ENCODE peak calls at places on chromosomes 1 and 21, in eight cellular contexts. S, N, M, E, F, A, Z and W are unnamed samples.

GRCh38 chr1:51543877-51544276 is 24.8 kb upstream of the EPS15 start:
- DNase-seq in E (no peak), Z (no peak), S (no peak), A (no peak), N (no peak), F (no peak), M (no peak), W (no peak)

GRCh38 chr21:26041441-26042180 is 129.0 kb downstream of the APP start:
- DNase-seq in M (no peak), N (no peak), S (no peak), E (no peak), Z (no peak), A (no peak), F (no peak), W (no peak)

GRCh38 chr21:33386222-33386784 is 16.9 kb upstream of the IFNGR2 start:
- DNase-seq in M (no peak), F (no peak), Z (no peak), A (no peak), E (peak; percentile 35), S (peak; percentile 32), N (no peak), W (no peak)

GRCh38 chr1:239368436-239369109 is 17.8 kb upstream of the CHRM3 start:
- DNase-seq in N (no peak), E (no peak), Z (no peak), A (peak; percentile 46), F (no peak), S (no peak), M (no peak), W (no peak)

GRCh38 chr1:42684139-42684538 is 1.9 kb downstream of the YBX1 start:
- DNase-seq in A (no peak), S (peak; percentile 31), F (no peak), E (peak; percentile 63), Z (no peak), M (no peak), N (no peak), W (peak; percentile 32)

GRCh38 chr1:167517535-167518330 is 596 bp downstream of the CD247 start:
- DNase-seq in M (no peak), S (no peak), N (no peak), Z (peak; percentile 87), F (no peak), E (no peak), A (no peak), W (peak; percentile 78)

GRCh38 chr1:246104927-246105326 is 402.2 kb downstream of the SMYD3 start:
- DNase-seq in S (no peak), M (no peak), Z (no peak), A (no peak), E (no peak), F (no peak), N (no peak), W (no peak)

GRCh38 chr1:165025805-165026204 is 330.7 kb downstream of the LMX1A start:
- DNase-seq in F (no peak), A (no peak), N (no peak), Z (no peak), E (no peak), M (no peak), S (no peak), W (no peak)

GRCh38 chr1:15345711-15346355 is 63.9 kb upstream of the EFHD2 start:
- DNase-seq in Z (peak; percentile 67), M (no peak), E (no peak), S (no peak), N (peak; percentile 29), F (no peak), A (no peak), W (peak; percentile 8)

GRCh38 chr1:111204211-111204883 is 3.9 kb upstream of the DENND2D start:
- DNase-seq in A (peak; percentile 35), M (no peak), F (peak; percentile 57), E (no peak), N (no peak), S (peak; percentile 76), Z (peak; percentile 77), W (peak; percentile 69)

GRCh38 chr1:56866656-56867055 is 12.1 kb downstream of the C8A start:
- DNase-seq in A (no peak), F (no peak), E (no peak), Z (no peak), M (peak; percentile 92), N (no peak), S (no peak), W (no peak)

GRCh38 chr1:150567341-150567716 is 12.1 kb downstream of the MCL1 start:
- DNase-seq in M (no peak), E (no peak), Z (peak; percentile 59), N (no peak), S (peak; percentile 64), F (no peak), A (peak; percentile 15), W (no peak)

GRCh38 chr1:206909167-206909882 is 12.1 kb downstream of the IL24 start:
- DNase-seq in Z (peak; percentile 56), A (peak; percentile 80), F (peak; percentile 57), S (no peak), N (peak; percentile 27), M (no peak), E (peak; percentile 66), W (peak; percentile 53)

GRCh38 chr1:26082020-26082350 is 14.6 kb upstream of the TRIM63 start:
- DNase-seq in N (no peak), A (no peak), Z (no peak), F (no peak), E (no peak), M (no peak), S (no peak), W (no peak)

GRCh38 chr1:107965112-107965991 is at the start of gene VAV3:
- DNase-seq in E (peak; percentile 74), Z (peak; percentile 58), F (no peak), S (peak; percentile 81), A (peak; percentile 85), N (peak; percentile 25), M (no peak), W (peak; percentile 57)

GRCh38 chr21:46150073-46150472 is 5.3 kb downstream of the FTCD start:
- DNase-seq in F (peak; percentile 26), Z (no peak), S (no peak), M (no peak), A (no peak), N (peak; percentile 9), E (no peak), W (no peak)

GRCh38 chr1:48870596-48870995 is 93.9 kb upstream of the BEND5 start:
- DNase-seq in E (peak; percentile 18), N (no peak), S (peak; percentile 50), M (no peak), Z (no peak), F (no peak), A (peak; percentile 17), W (no peak)

DNA sequence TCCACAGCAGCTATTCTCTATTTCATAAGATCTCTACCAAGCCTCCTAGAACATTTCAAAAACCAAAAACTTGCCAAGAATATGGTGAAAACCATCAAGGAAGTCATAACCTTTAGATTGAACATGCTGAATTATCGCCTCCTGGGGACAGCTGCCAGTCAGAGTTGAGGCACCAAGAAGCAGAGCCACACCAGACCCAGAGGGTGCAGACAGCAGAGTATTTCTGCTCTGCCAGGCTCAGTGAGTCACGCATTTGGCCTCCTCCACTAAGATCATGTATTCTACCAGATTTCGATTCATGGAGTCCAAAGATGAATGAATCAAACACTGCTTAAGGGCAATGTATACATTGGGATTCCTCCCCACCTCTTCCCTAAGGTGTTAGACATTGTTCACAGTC is 2.1 kb downstream of the F3 start:
- DNase-seq in S (no peak), A (no peak), M (no peak), Z (no peak), F (no peak), E (no peak), N (no peak), W (no peak)
- H3K4me3 ChIP-seq in S (no peak overlapping the region), A (peak overlapping the region; percentile 78), M (peak overlapping the region; percentile 86), Z (no peak overlapping the region), F (peak overlapping the region; percentile 73), E (peak overlapping the region; percentile 87), N (peak overlapping the region; percentile 32), W (no peak overlapping the region)

DNA sequence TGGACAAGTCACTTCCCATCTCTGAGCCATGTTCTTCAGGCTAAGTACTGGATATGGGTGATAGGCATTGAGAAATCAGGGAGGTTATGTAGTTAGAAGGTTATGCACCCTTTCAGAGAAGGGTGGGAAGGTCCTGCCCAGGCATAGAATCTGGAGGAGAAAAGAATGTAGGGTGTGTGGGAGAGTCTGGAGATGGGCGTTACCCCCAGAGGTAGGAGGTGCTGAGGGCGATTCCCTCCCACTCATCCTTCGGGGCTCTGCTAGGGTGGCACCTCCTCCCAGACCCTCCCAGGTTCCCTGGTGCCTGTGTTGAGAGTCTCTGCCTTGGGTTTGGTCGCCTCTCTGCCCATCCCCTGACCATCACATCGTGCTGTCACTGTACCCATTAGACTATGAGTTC is 51.1 kb downstream of the IGSF21 start:
- DNase-seq in M (no peak), F (no peak), A (no peak), E (no peak), Z (no peak), N (no peak), S (no peak), W (no peak)
- H3K4me3 ChIP-seq in M (no peak overlapping the region), F (no peak overlapping the region), A (no peak overlapping the region), E (no peak overlapping the region), Z (no peak overlapping the region), N (no peak overlapping the region), S (no peak overlapping the region), W (no peak overlapping the region)

GRCh38 chr1:62597281-62597680 is at the start of gene ANGPTL3:
- DNase-seq in M (no peak), N (no peak), E (no peak), S (no peak), A (peak; percentile 18), F (no peak), Z (no peak), W (no peak)

GRCh38 chr1:62599044-62599443 is 1.7 kb downstream of the ANGPTL3 start:
- DNase-seq in S (no peak), A (no peak), N (no peak), E (no peak), M (no peak), Z (no peak), F (no peak), W (no peak)

GRCh38 chr1:62590970-62591368 is 6.4 kb upstream of the ANGPTL3 start:
- DNase-seq in Z (no peak), N (no peak), E (no peak), M (no peak), F (no peak), S (no peak), A (no peak), W (no peak)

GRCh38 chr1:62593825-62594394 is 3.4 kb upstream of the ANGPTL3 start:
- DNase-seq in N (no peak), F (no peak), A (no peak), S (no peak), E (no peak), Z (no peak), M (no peak), W (no peak)

DNA sequence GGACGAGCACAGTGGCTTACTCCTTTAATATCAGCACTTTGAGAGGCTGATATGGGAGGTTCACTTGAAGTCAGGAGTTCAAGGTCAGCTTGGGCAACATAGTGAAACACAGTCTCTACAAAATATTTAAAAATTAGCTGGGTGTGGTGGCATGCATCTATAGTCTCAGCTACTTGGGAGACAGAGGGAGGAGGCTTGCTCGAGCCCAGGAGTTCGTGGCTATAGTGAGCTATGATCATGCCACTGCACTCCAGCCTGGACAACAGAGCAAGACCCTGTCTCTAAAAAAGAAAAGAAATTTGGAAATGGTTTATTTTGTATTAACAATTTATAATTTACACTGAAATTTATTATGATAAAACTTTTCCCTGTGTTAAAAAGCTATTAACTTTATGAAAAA is 1.7 kb upstream of the ANGPTL3 start:
- DNase-seq in M (no peak), E (no peak), Z (no peak), S (no peak), A (no peak), N (no peak), F (no peak), W (no peak)
- H3K4me3 ChIP-seq in M (no peak overlapping the region), E (no peak overlapping the region), Z (no peak overlapping the region), S (no peak overlapping the region), A (no peak overlapping the region), N (no peak overlapping the region), F (no peak overlapping the region), W (no peak overlapping the region)

GRCh38 chr1:223819730-223820514 is 25.8 kb downstream of the TP53BP2 start:
- DNase-seq in N (no peak), A (peak; percentile 26), F (no peak), S (no peak), E (no peak), Z (no peak), M (no peak), W (no peak)
- H3K4me3 ChIP-seq in N (no peak overlapping the region), A (no peak overlapping the region), F (no peak overlapping the region), S (no peak overlapping the region), E (no peak overlapping the region), Z (no peak overlapping the region), M (no peak overlapping the region), W (no peak overlapping the region)